ENCODE peak calls at places on chromosome 22, in four cellular contexts. X is NCI-H748 treated with DMSO at 0.1 percent for 48 hours, D is fibroblast of mammary gland, B is NAMALWA. N is an unnamed sample.

GRCh38 chr22:20312396-20313191 is 7.3 kb downstream of the DGCR6L start:
- DNase-seq in X (no peak), D (no peak), B (no peak), N (no peak)

GRCh38 chr22:17891427-17892167 is 117.3 kb upstream of the BID start:
- DNase-seq in X (no peak), D (no peak), B (no peak), N (no peak)

GRCh38 chr22:26904483-26904882 is 247.1 kb downstream of the MIAT start:
- DNase-seq in X (no peak), D (no peak), B (no peak), N (no peak)

GRCh38 chr22:50019316-50019715 is 6.8 kb upstream of the IL17REL start:
- DNase-seq in X (no peak), D (no peak), B (no peak), N (no peak)

GRCh38 chr22:22082960-22083359 is 100.4 kb upstream of the TOP3B start:
- DNase-seq in X (no peak), D (no peak), B (no peak), N (no peak)

GRCh38 chr22:32822188-32822877 is 20.8 kb downstream of the TIMP3 start:
- DNase-seq in X (no peak), D (no peak), B (no peak), N (no peak)

GRCh38 chr22:45638197-45638596 is 33.4 kb upstream of the ATXN10 start:
- DNase-seq in X (no peak), D (no peak), B (no peak), N (no peak)

GRCh38 chr22:19787849-19788141 is 27.2 kb downstream of the TBX1 start:
- DNase-seq in X (no peak), D (no peak), B (no peak), N (no peak)

GRCh38 chr22:44865193-44866057 is 113.0 kb downstream of the ARHGAP8 start:
- DNase-seq in X (no peak), D (no peak), B (no peak), N (no peak)

GRCh38 chr22:49517211-49517610 is 310.5 kb downstream of the BRD1 start:
- DNase-seq in X (no peak), D (no peak), B (no peak), N (no peak)

GRCh38 chr22:46618104-46618647 is 2.0 kb upstream of the GRAMD4 start:
- DNase-seq in X (no peak), D (no peak), B (no peak), N (no peak)

GRCh38 chr22:33337524-33337923 is 279.3 kb upstream of the SYN3 start:
- DNase-seq in X (no peak), D (no peak), B (no peak), N (no peak)

GRCh38 chr22:20656516-20656901 is 117.4 kb upstream of the SERPIND1 start:
- DNase-seq in X (no peak), D (no peak), B (no peak), N (no peak)

GRCh38 chr22:25153961-25154685 is 45.5 kb upstream of the CRYBB3 start:
- DNase-seq in X (no peak), D (peak), B (no peak), N (no peak)

GRCh38 chr22:20949698-20950183 is 17.3 kb upstream of the AIFM3 start:
- DNase-seq in X (no peak), D (no peak), B (no peak), N (no peak)

GRCh38 chr22:25736378-25737011 is 5.5 kb upstream of the MYO18B start:
- DNase-seq in X (no peak), D (no peak), B (no peak), N (no peak)

GRCh38 chr22:19576460-19577421 is 52.5 kb upstream of the CLDN5 start:
- DNase-seq in X (no peak), D (peak), B (no peak), N (peak)

GRCh38 chr22:30890689-30891442 is 77.7 kb downstream of the MORC2 start:
- DNase-seq in X (no peak), D (peak), B (peak), N (peak)

GRCh38 chr22:39932918-39933649 is 27.1 kb upstream of the TMA7B start:
- DNase-seq in X (no peak), D (peak), B (peak), N (peak)

GRCh38 chr22:39309881-39310714 is 9.3 kb downstream of the RPL3 start:
- DNase-seq in X (no peak), D (peak), B (peak), N (peak)

GRCh38 chr22:19717691-19718254 is 3.5 kb downstream of the SEPTIN5 start:
- DNase-seq in X (peak), D (peak), B (peak), N (peak)

GRCh38 chr22:34639911-34640310 is 426.0 kb upstream of the ISX start:
- DNase-seq in X (no peak), D (no peak), B (no peak), N (no peak)

GRCh38 chr22:46079861-46080821 is 70.2 kb upstream of the PPARA start:
- DNase-seq in X (no peak), D (peak), B (no peak), N (peak)

GRCh38 chr22:50304528-50305392 is 2.7 kb downstream of the PLXNB2 start:
- DNase-seq in X (no peak), D (peak), B (peak), N (no peak)

GRCh38 chr22:25566812-25567211 is 2.3 kb downstream of the GRK3 start:
- DNase-seq in X (no peak), D (no peak), B (peak), N (no peak)

GRCh38 chr22:46812034-46812605 is 49.7 kb downstream of the TBC1D22A start:
- DNase-seq in X (no peak), D (no peak), B (no peak), N (no peak)

GRCh38 chr22:30627480-30627879 is 8.1 kb upstream of the SLC35E4 start:
- DNase-seq in X (no peak), D (no peak), B (no peak), N (peak)

GRCh38 chr22:33553493-33553892 is 366.8 kb downstream of the LARGE1 start:
- DNase-seq in X (no peak), D (no peak), B (no peak), N (no peak)

GRCh38 chr22:49207008-49207775 is 620.5 kb downstream of the BRD1 start:
- DNase-seq in X (no peak), D (no peak), B (no peak), N (no peak)

GRCh38 chr22:29265929-29266328 is 1.9 kb downstream of the RHBDD3 start:
- DNase-seq in X (no peak), D (peak), B (no peak), N (no peak)

GRCh38 chr22:46171940-46172339 is 21.6 kb downstream of the PPARA start:
- DNase-seq in X (no peak), D (peak), B (no peak), N (peak)

GRCh38 chr22:22752556-22753477 is 108.4 kb downstream of the GGTLC2 start:
- DNase-seq in X (no peak), D (peak), B (peak), N (peak)